ENCODE peak calls at places on chromosomes 11 and 22, in five cellular contexts. One of them, this sample, is unnamed.

GRCh38 chr11:2251138-2251537 is 19.2 kb downstream of the ASCL2 start:
- DNase-seq in kidney tubule cell: no peak
- DNase-seq in tibial artery: no peak
- DNase-seq in GM12865: no peak
- DNase-seq in NCI-H226: no peak
- DNase-seq in this sample: no peak

GRCh38 chr11:336666-337002 is 16.0 kb upstream of the IFITM3 start:
- DNase-seq in tibial artery: no peak
- DNase-seq in GM12865: no peak
- DNase-seq in kidney tubule cell: no peak
- DNase-seq in NCI-H226: no peak
- DNase-seq in this sample: no peak

GRCh38 chr11:9752091-9752490 is 88.2 kb downstream of the SWAP70 start:
- DNase-seq in tibial artery: no peak
- DNase-seq in GM12865: no peak
- DNase-seq in kidney tubule cell: no peak
- DNase-seq in NCI-H226: peak
- DNase-seq in this sample: no peak

GRCh38 chr11:65606876-65607613 is 7.0 kb downstream of the MAP3K11 start:
- DNase-seq in tibial artery: peak
- DNase-seq in kidney tubule cell: peak
- DNase-seq in NCI-H226: peak
- DNase-seq in GM12865: no peak
- DNase-seq in this sample: peak

GRCh38 chr11:73353422-73353821 is 22.8 kb upstream of the RELT start:
- DNase-seq in kidney tubule cell: no peak
- DNase-seq in GM12865: no peak
- DNase-seq in NCI-H226: no peak
- DNase-seq in tibial artery: no peak
- DNase-seq in this sample: no peak

GRCh38 chr22:43185860-43186261 is 1.1 kb downstream of the TTLL12 start:
- DNase-seq in tibial artery: no peak
- DNase-seq in NCI-H226: no peak
- DNase-seq in GM12865: peak
- DNase-seq in kidney tubule cell: peak
- DNase-seq in this sample: no peak

GRCh38 chr22:39959640-39960447 is at the start of gene TMA7B:
- DNase-seq in NCI-H226: peak
- DNase-seq in kidney tubule cell: peak
- DNase-seq in tibial artery: no peak
- DNase-seq in GM12865: no peak
- DNase-seq in this sample: peak

GRCh38 chr22:35930933-35931332 is 97.7 kb downstream of the RBFOX2 start:
- DNase-seq in GM12865: peak
- DNase-seq in tibial artery: no peak
- DNase-seq in NCI-H226: peak
- DNase-seq in kidney tubule cell: peak
- DNase-seq in this sample: no peak

GRCh38 chr22:29030618-29031235 is 30.9 kb downstream of the C22orf31 start:
- DNase-seq in NCI-H226: peak
- DNase-seq in GM12865: no peak
- DNase-seq in tibial artery: peak
- DNase-seq in kidney tubule cell: peak
- DNase-seq in this sample: peak

GRCh38 chr11:126153999-126154398 is 57.5 kb downstream of the RPUSD4 start:
- DNase-seq in kidney tubule cell: peak
- DNase-seq in tibial artery: no peak
- DNase-seq in NCI-H226: no peak
- DNase-seq in GM12865: no peak
- DNase-seq in this sample: no peak

This sample was measured in foreskin keratinocyte.